ENCODE peak calls at places on chromosome 11, in eight cellular contexts. One of them, this sample, is unnamed.

GRCh38 chr11:69674267-69674885 is 777 bp downstream of the LTO1 start:
- DNase-seq in AG08395: peak
- DNase-seq in foreskin fibroblast: peak
- DNase-seq in HTR-8/SVneo: peak
- DNase-seq in LoVo: peak
- DNase-seq in activated naive CD8-positive, alpha-beta T cell treated with anti-CD3 and anti-CD28 coated beads, Interleukin-2, amount 50 U/mL, for 16 hours: no peak
- DNase-seq in T follicular helper cell: no peak
- DNase-seq in hepatic stellate cell: peak
- DNase-seq in this sample: no peak

GRCh38 chr11:37623778-37624177 is 1025.7 kb upstream of the RAG2 start:
- DNase-seq in HTR-8/SVneo: no peak
- DNase-seq in T follicular helper cell: no peak
- DNase-seq in hepatic stellate cell: no peak
- DNase-seq in AG08395: no peak
- DNase-seq in LoVo: no peak
- DNase-seq in foreskin fibroblast: no peak
- DNase-seq in activated naive CD8-positive, alpha-beta T cell treated with anti-CD3 and anti-CD28 coated beads, Interleukin-2, amount 50 U/mL, for 16 hours: no peak
- DNase-seq in this sample: no peak

GRCh38 chr11:44011797-44012196 is 36.0 kb upstream of the ACCSL start:
- DNase-seq in T follicular helper cell: no peak
- DNase-seq in hepatic stellate cell: peak
- DNase-seq in HTR-8/SVneo: no peak
- DNase-seq in LoVo: no peak
- DNase-seq in activated naive CD8-positive, alpha-beta T cell treated with anti-CD3 and anti-CD28 coated beads, Interleukin-2, amount 50 U/mL, for 16 hours: no peak
- DNase-seq in foreskin fibroblast: peak
- DNase-seq in AG08395: peak
- DNase-seq in this sample: no peak

GRCh38 chr11:14899087-14899363 is 7.0 kb upstream of the CYP2R1 start:
- DNase-seq in LoVo: no peak
- DNase-seq in hepatic stellate cell: no peak
- DNase-seq in T follicular helper cell: no peak
- DNase-seq in AG08395: no peak
- DNase-seq in foreskin fibroblast: no peak
- DNase-seq in activated naive CD8-positive, alpha-beta T cell treated with anti-CD3 and anti-CD28 coated beads, Interleukin-2, amount 50 U/mL, for 16 hours: no peak
- DNase-seq in HTR-8/SVneo: no peak
- DNase-seq in this sample: no peak

GRCh38 chr11:67277231-67277961 is 11.1 kb downstream of the GRK2 start:
- DNase-seq in AG08395: peak
- DNase-seq in foreskin fibroblast: peak
- DNase-seq in HTR-8/SVneo: no peak
- DNase-seq in activated naive CD8-positive, alpha-beta T cell treated with anti-CD3 and anti-CD28 coated beads, Interleukin-2, amount 50 U/mL, for 16 hours: peak
- DNase-seq in hepatic stellate cell: peak
- DNase-seq in T follicular helper cell: peak
- DNase-seq in LoVo: no peak
- DNase-seq in this sample: peak

GRCh38 chr11:70895061-70895670 is 357.2 kb downstream of the SHANK2 start:
- DNase-seq in AG08395: no peak
- DNase-seq in HTR-8/SVneo: no peak
- DNase-seq in LoVo: no peak
- DNase-seq in hepatic stellate cell: no peak
- DNase-seq in T follicular helper cell: no peak
- DNase-seq in activated naive CD8-positive, alpha-beta T cell treated with anti-CD3 and anti-CD28 coated beads, Interleukin-2, amount 50 U/mL, for 16 hours: no peak
- DNase-seq in foreskin fibroblast: no peak
- DNase-seq in this sample: no peak

GRCh38 chr11:65438257-65439151 is 15.9 kb downstream of the NEAT1 start:
- DNase-seq in foreskin fibroblast: peak
- DNase-seq in activated naive CD8-positive, alpha-beta T cell treated with anti-CD3 and anti-CD28 coated beads, Interleukin-2, amount 50 U/mL, for 16 hours: no peak
- DNase-seq in HTR-8/SVneo: no peak
- DNase-seq in T follicular helper cell: no peak
- DNase-seq in AG08395: no peak
- DNase-seq in hepatic stellate cell: no peak
- DNase-seq in LoVo: no peak
- DNase-seq in this sample: no peak

GRCh38 chr11:65844231-65844872 is 10.6 kb downstream of the SNX32 start:
- DNase-seq in foreskin fibroblast: no peak
- DNase-seq in LoVo: no peak
- DNase-seq in activated naive CD8-positive, alpha-beta T cell treated with anti-CD3 and anti-CD28 coated beads, Interleukin-2, amount 50 U/mL, for 16 hours: no peak
- DNase-seq in T follicular helper cell: no peak
- DNase-seq in hepatic stellate cell: no peak
- DNase-seq in AG08395: no peak
- DNase-seq in HTR-8/SVneo: no peak
- DNase-seq in this sample: no peak

GRCh38 chr11:70319694-70320093 is 49.2 kb downstream of the PPFIA1 start:
- DNase-seq in HTR-8/SVneo: no peak
- DNase-seq in LoVo: no peak
- DNase-seq in foreskin fibroblast: no peak
- DNase-seq in activated naive CD8-positive, alpha-beta T cell treated with anti-CD3 and anti-CD28 coated beads, Interleukin-2, amount 50 U/mL, for 16 hours: no peak
- DNase-seq in AG08395: no peak
- DNase-seq in T follicular helper cell: no peak
- DNase-seq in hepatic stellate cell: no peak
- DNase-seq in this sample: no peak

GRCh38 chr11:32140121-32140520 is 49.2 kb downstream of the RCN1 start:
- DNase-seq in activated naive CD8-positive, alpha-beta T cell treated with anti-CD3 and anti-CD28 coated beads, Interleukin-2, amount 50 U/mL, for 16 hours: no peak
- DNase-seq in hepatic stellate cell: no peak
- DNase-seq in HTR-8/SVneo: no peak
- DNase-seq in foreskin fibroblast: no peak
- DNase-seq in T follicular helper cell: no peak
- DNase-seq in LoVo: no peak
- DNase-seq in AG08395: no peak
- DNase-seq in this sample: no peak

GRCh38 chr11:110858556-110858921 is 146.3 kb upstream of the ARHGAP20 start:
- DNase-seq in hepatic stellate cell: no peak
- DNase-seq in foreskin fibroblast: peak
- DNase-seq in activated naive CD8-positive, alpha-beta T cell treated with anti-CD3 and anti-CD28 coated beads, Interleukin-2, amount 50 U/mL, for 16 hours: no peak
- DNase-seq in T follicular helper cell: no peak
- DNase-seq in AG08395: no peak
- DNase-seq in HTR-8/SVneo: no peak
- DNase-seq in LoVo: no peak
- DNase-seq in this sample: no peak

GRCh38 chr11:17382046-17382728 is 6.3 kb downstream of the KCNJ11 start:
- DNase-seq in hepatic stellate cell: no peak
- DNase-seq in AG08395: no peak
- DNase-seq in HTR-8/SVneo: no peak
- DNase-seq in foreskin fibroblast: peak
- DNase-seq in T follicular helper cell: no peak
- DNase-seq in LoVo: no peak
- DNase-seq in activated naive CD8-positive, alpha-beta T cell treated with anti-CD3 and anti-CD28 coated beads, Interleukin-2, amount 50 U/mL, for 16 hours: no peak
- DNase-seq in this sample: no peak

GRCh38 chr11:25317221-25317620 is 820.4 kb downstream of the LUZP2 start:
- DNase-seq in LoVo: no peak
- DNase-seq in AG08395: no peak
- DNase-seq in foreskin fibroblast: no peak
- DNase-seq in activated naive CD8-positive, alpha-beta T cell treated with anti-CD3 and anti-CD28 coated beads, Interleukin-2, amount 50 U/mL, for 16 hours: no peak
- DNase-seq in T follicular helper cell: no peak
- DNase-seq in hepatic stellate cell: no peak
- DNase-seq in HTR-8/SVneo: no peak
- DNase-seq in this sample: no peak

GRCh38 chr11:97019754-97020153 is 629.9 kb downstream of the JRKL start:
- DNase-seq in AG08395: no peak
- DNase-seq in T follicular helper cell: no peak
- DNase-seq in activated naive CD8-positive, alpha-beta T cell treated with anti-CD3 and anti-CD28 coated beads, Interleukin-2, amount 50 U/mL, for 16 hours: no peak
- DNase-seq in foreskin fibroblast: no peak
- DNase-seq in HTR-8/SVneo: no peak
- DNase-seq in hepatic stellate cell: no peak
- DNase-seq in LoVo: no peak
- DNase-seq in this sample: no peak

GRCh38 chr11:65419773-65420481 is 2.7 kb upstream of the NEAT1 start:
- DNase-seq in AG08395: peak
- DNase-seq in hepatic stellate cell: peak
- DNase-seq in T follicular helper cell: peak
- DNase-seq in LoVo: peak
- DNase-seq in HTR-8/SVneo: no peak
- DNase-seq in activated naive CD8-positive, alpha-beta T cell treated with anti-CD3 and anti-CD28 coated beads, Interleukin-2, amount 50 U/mL, for 16 hours: no peak
- DNase-seq in foreskin fibroblast: peak
- DNase-seq in this sample: peak

GRCh38 chr11:75132080-75132479 is 18.8 kb upstream of the SLCO2B1 start:
- DNase-seq in T follicular helper cell: no peak
- DNase-seq in foreskin fibroblast: no peak
- DNase-seq in HTR-8/SVneo: no peak
- DNase-seq in AG08395: no peak
- DNase-seq in LoVo: no peak
- DNase-seq in activated naive CD8-positive, alpha-beta T cell treated with anti-CD3 and anti-CD28 coated beads, Interleukin-2, amount 50 U/mL, for 16 hours: no peak
- DNase-seq in hepatic stellate cell: no peak
- DNase-seq in this sample: no peak

GRCh38 chr11:20221546-20221945 is 61.3 kb upstream of the DBX1 start:
- DNase-seq in T follicular helper cell: no peak
- DNase-seq in LoVo: no peak
- DNase-seq in hepatic stellate cell: no peak
- DNase-seq in AG08395: no peak
- DNase-seq in HTR-8/SVneo: no peak
- DNase-seq in foreskin fibroblast: no peak
- DNase-seq in activated naive CD8-positive, alpha-beta T cell treated with anti-CD3 and anti-CD28 coated beads, Interleukin-2, amount 50 U/mL, for 16 hours: no peak
- DNase-seq in this sample: no peak

GRCh38 chr11:124115782-124116616 is 749 bp downstream of the VWA5A start:
- DNase-seq in HTR-8/SVneo: no peak
- DNase-seq in foreskin fibroblast: peak
- DNase-seq in T follicular helper cell: no peak
- DNase-seq in AG08395: peak
- DNase-seq in LoVo: no peak
- DNase-seq in hepatic stellate cell: no peak
- DNase-seq in activated naive CD8-positive, alpha-beta T cell treated with anti-CD3 and anti-CD28 coated beads, Interleukin-2, amount 50 U/mL, for 16 hours: no peak
- DNase-seq in this sample: no peak

GRCh38 chr11:100403817-100404216 is 283.3 kb upstream of the ARHGAP42 start:
- DNase-seq in T follicular helper cell: no peak
- DNase-seq in hepatic stellate cell: peak
- DNase-seq in AG08395: no peak
- DNase-seq in HTR-8/SVneo: peak
- DNase-seq in activated naive CD8-positive, alpha-beta T cell treated with anti-CD3 and anti-CD28 coated beads, Interleukin-2, amount 50 U/mL, for 16 hours: no peak
- DNase-seq in LoVo: no peak
- DNase-seq in foreskin fibroblast: no peak
- DNase-seq in this sample: no peak

GRCh38 chr11:133660202-133660568 is 127.9 kb upstream of the OPCML start:
- DNase-seq in hepatic stellate cell: no peak
- DNase-seq in LoVo: no peak
- DNase-seq in T follicular helper cell: no peak
- DNase-seq in AG08395: no peak
- DNase-seq in foreskin fibroblast: no peak
- DNase-seq in activated naive CD8-positive, alpha-beta T cell treated with anti-CD3 and anti-CD28 coated beads, Interleukin-2, amount 50 U/mL, for 16 hours: no peak
- DNase-seq in HTR-8/SVneo: no peak
- DNase-seq in this sample: no peak

GRCh38 chr11:116787786-116788486 is at the start of gene ZPR1:
- DNase-seq in hepatic stellate cell: peak
- DNase-seq in foreskin fibroblast: peak
- DNase-seq in LoVo: peak
- DNase-seq in HTR-8/SVneo: peak
- DNase-seq in T follicular helper cell: peak
- DNase-seq in AG08395: peak
- DNase-seq in activated naive CD8-positive, alpha-beta T cell treated with anti-CD3 and anti-CD28 coated beads, Interleukin-2, amount 50 U/mL, for 16 hours: peak
- DNase-seq in this sample: peak

GRCh38 chr11:117814766-117815261 is 9.7 kb downstream of the FXYD2 start:
- DNase-seq in AG08395: no peak
- DNase-seq in LoVo: peak
- DNase-seq in T follicular helper cell: peak
- DNase-seq in hepatic stellate cell: no peak
- DNase-seq in activated naive CD8-positive, alpha-beta T cell treated with anti-CD3 and anti-CD28 coated beads, Interleukin-2, amount 50 U/mL, for 16 hours: peak
- DNase-seq in HTR-8/SVneo: no peak
- DNase-seq in foreskin fibroblast: no peak
- DNase-seq in this sample: peak

GRCh38 chr11:3080104-3080503 is 22.9 kb upstream of the CARS1 start:
- DNase-seq in activated naive CD8-positive, alpha-beta T cell treated with anti-CD3 and anti-CD28 coated beads, Interleukin-2, amount 50 U/mL, for 16 hours: no peak
- DNase-seq in AG08395: no peak
- DNase-seq in foreskin fibroblast: no peak
- DNase-seq in hepatic stellate cell: no peak
- DNase-seq in LoVo: no peak
- DNase-seq in T follicular helper cell: no peak
- DNase-seq in HTR-8/SVneo: no peak
- DNase-seq in this sample: no peak

GRCh38 chr11:72789493-72790131 is 4.2 kb downstream of the STARD10 start:
- DNase-seq in AG08395: peak
- DNase-seq in LoVo: no peak
- DNase-seq in hepatic stellate cell: peak
- DNase-seq in HTR-8/SVneo: no peak
- DNase-seq in activated naive CD8-positive, alpha-beta T cell treated with anti-CD3 and anti-CD28 coated beads, Interleukin-2, amount 50 U/mL, for 16 hours: no peak
- DNase-seq in T follicular helper cell: no peak
- DNase-seq in foreskin fibroblast: peak
- DNase-seq in this sample: no peak

GRCh38 chr11:28808771-28809170 is 700.6 kb downstream of the METTL15 start:
- DNase-seq in activated naive CD8-positive, alpha-beta T cell treated with anti-CD3 and anti-CD28 coated beads, Interleukin-2, amount 50 U/mL, for 16 hours: no peak
- DNase-seq in AG08395: no peak
- DNase-seq in HTR-8/SVneo: no peak
- DNase-seq in foreskin fibroblast: no peak
- DNase-seq in T follicular helper cell: no peak
- DNase-seq in hepatic stellate cell: no peak
- DNase-seq in LoVo: no peak
- DNase-seq in this sample: no peak

GRCh38 chr11:1421291-1421690 is 31.6 kb downstream of the BRSK2 start:
- DNase-seq in HTR-8/SVneo: no peak
- DNase-seq in foreskin fibroblast: no peak
- DNase-seq in activated naive CD8-positive, alpha-beta T cell treated with anti-CD3 and anti-CD28 coated beads, Interleukin-2, amount 50 U/mL, for 16 hours: no peak
- DNase-seq in T follicular helper cell: no peak
- DNase-seq in AG08395: no peak
- DNase-seq in hepatic stellate cell: no peak
- DNase-seq in LoVo: no peak
- DNase-seq in this sample: no peak

This sample was measured in activated effector memory CD4-positive, alpha-beta T cell treated with Interleukin-2 at 50 U/mL for 16 hours.